ENCODE peak calls at places on chromosomes 6 and 20, in six cellular contexts. D is aorta, N is IMR-90, V is ascending aorta, J is AG04450, U is RWPE2. F is an unnamed sample.
A peak's percentile ranks its signal among the peaks of the same experiment; 100 is the strongest.

GRCh38 chr6:136163260-136163659 is 86.9 kb downstream of the MTFR2 start:
- DNase-seq in U (no peak), N (no peak), J (no peak), V (no peak), D (no peak), F (no peak)

GRCh38 chr6:129606664-129607063 is 103.3 kb downstream of the ARHGAP18 start:
- DNase-seq in U (no peak), N (peak; percentile 75), J (no peak), D (no peak), V (no peak), F (no peak)

GRCh38 chr20:4555188-4555893 is 166.4 kb upstream of the PRND start:
- DNase-seq in N (peak; percentile 92), V (no peak), U (no peak), J (peak; percentile 58), D (no peak), F (peak; percentile 73)

GRCh38 chr6:159079367-159079766 is 34.6 kb upstream of the TAGAP start:
- DNase-seq in J (no peak), U (no peak), N (no peak), V (no peak), D (no peak), F (peak; percentile 55)

GRCh38 chr6:5936140-5936539 is 70.6 kb downstream of the NRN1 start:
- DNase-seq in J (no peak), U (no peak), V (no peak), D (no peak), N (no peak), F (peak; percentile 52)

GRCh38 chr20:43727980-43728590 is 1.3 kb upstream of the GTSF1L start:
- DNase-seq in J (no peak), V (no peak), D (no peak), N (peak; percentile 12), U (no peak), F (no peak)

GRCh38 chr6:36580184-36580526 is 14.0 kb upstream of the SRSF3 start:
- DNase-seq in J (no peak), U (no peak), N (no peak), D (no peak), V (no peak), F (no peak)

GRCh38 chr6:35048631-35049083 is 92.5 kb downstream of the TCP11 start:
- DNase-seq in V (no peak), D (no peak), N (peak; percentile 94), J (peak; percentile 61), U (no peak), F (no peak)

GRCh38 chr6:3722785-3723184 is 28.7 kb downstream of the PXDC1 start:
- DNase-seq in J (no peak), V (no peak), N (no peak), D (no peak), U (no peak), F (no peak)

GRCh38 chr20:1500496-1500895 is 9.3 kb upstream of the SIRPB2 start:
- DNase-seq in V (no peak), N (no peak), D (no peak), U (no peak), J (no peak), F (no peak)

GRCh38 chr6:15623282-15624116 is 39.3 kb downstream of the DTNBP1 start:
- DNase-seq in D (no peak), J (no peak), V (no peak), U (no peak), N (peak; percentile 43), F (peak; percentile 20)

GRCh38 chr6:169456840-169457239 is 203.2 kb upstream of the THBS2 start:
- DNase-seq in D (no peak), N (no peak), V (no peak), J (no peak), U (no peak), F (no peak)

GRCh38 chr6:129717287-129717686 is 7.3 kb upstream of the ARHGAP18 start:
- DNase-seq in V (no peak), D (no peak), U (no peak), N (peak; percentile 69), J (no peak), F (peak; percentile 40)

GRCh38 chr6:1136415-1136774 is 175.5 kb upstream of the FOXQ1 start:
- DNase-seq in J (peak; percentile 36), U (no peak), D (no peak), N (peak; percentile 86), V (no peak), F (no peak)

GRCh38 chr20:55514498-55514897 is 490.8 kb downstream of the CBLN4 start:
- DNase-seq in V (no peak), J (no peak), D (no peak), N (no peak), U (peak; percentile 93), F (no peak)

GRCh38 chr6:82906489-82906888 is 159.2 kb downstream of the UBE3D start:
- DNase-seq in D (no peak), N (peak; percentile 50), J (peak; percentile 20), V (no peak), U (no peak), F (no peak)

GRCh38 chr20:8401491-8401890 is 269.4 kb downstream of the PLCB1 start:
- DNase-seq in J (no peak), V (no peak), D (no peak), N (peak; percentile 44), U (no peak), F (no peak)

GRCh38 chr20:36773123-36773547 is 428 bp downstream of the DSN1 start:
- DNase-seq in V (no peak), J (no peak), N (no peak), D (no peak), U (no peak), F (no peak)

GRCh38 chr20:63746766-63747315 is 7.3 kb downstream of the SLC2A4RG start:
- DNase-seq in D (peak; percentile 70), V (no peak), U (peak; percentile 89), N (no peak), J (no peak), F (peak; percentile 42)

GRCh38 chr20:40744072-40744471 is 55.0 kb upstream of the MAFB start:
- DNase-seq in N (no peak), V (no peak), J (no peak), D (no peak), U (peak; percentile 68), F (no peak)

GRCh38 chr6:152642578-152643375 is 5.6 kb upstream of the SYNE1 start:
- DNase-seq in N (peak; percentile 55), V (no peak), J (no peak), U (peak; percentile 52), D (no peak), F (peak; percentile 6)

GRCh38 chr6:53044071-53044470 is 21.1 kb upstream of the FBXO9 start:
- DNase-seq in N (peak; percentile 72), D (no peak), U (no peak), V (no peak), J (no peak), F (peak; percentile 56)

GRCh38 chr6:52015953-52016352 is 71.5 kb downstream of the PKHD1 start:
- DNase-seq in J (no peak), V (no peak), U (no peak), N (no peak), D (no peak), F (no peak)

GRCh38 chr6:105199711-105200110 is 19.9 kb upstream of the POPDC3 start:
- DNase-seq in D (no peak), V (no peak), J (no peak), U (no peak), N (no peak), F (no peak)

GRCh38 chr6:155013457-155013876 is 18.4 kb downstream of the TIAM2 start:
- DNase-seq in V (peak; percentile 24), J (no peak), U (no peak), N (peak; percentile 24), D (no peak), F (no peak)

GRCh38 chr6:134826889-134827737 is 122.8 kb downstream of the ALDH8A1 start:
- DNase-seq in J (peak; percentile 50), V (peak; percentile 92), N (peak; percentile 81), D (peak; percentile 91), U (peak; percentile 66), F (no peak)

GRCh38 chr6:87702589-87702945 is 534 bp upstream of the AKIRIN2 start:
- DNase-seq in N (peak; percentile 76), V (no peak), D (no peak), U (no peak), J (no peak), F (no peak)

GRCh38 chr6:157879873-157880254 is 56.8 kb downstream of the SNX9 start:
- DNase-seq in D (no peak), U (no peak), V (no peak), N (no peak), J (no peak), F (no peak)
- H3K27ac ChIP-seq in D (no peak overlapping the region), U (no peak overlapping the region), V (no peak overlapping the region), N (no peak overlapping the region), J (no peak overlapping the region), F (no peak overlapping the region)

DNA sequence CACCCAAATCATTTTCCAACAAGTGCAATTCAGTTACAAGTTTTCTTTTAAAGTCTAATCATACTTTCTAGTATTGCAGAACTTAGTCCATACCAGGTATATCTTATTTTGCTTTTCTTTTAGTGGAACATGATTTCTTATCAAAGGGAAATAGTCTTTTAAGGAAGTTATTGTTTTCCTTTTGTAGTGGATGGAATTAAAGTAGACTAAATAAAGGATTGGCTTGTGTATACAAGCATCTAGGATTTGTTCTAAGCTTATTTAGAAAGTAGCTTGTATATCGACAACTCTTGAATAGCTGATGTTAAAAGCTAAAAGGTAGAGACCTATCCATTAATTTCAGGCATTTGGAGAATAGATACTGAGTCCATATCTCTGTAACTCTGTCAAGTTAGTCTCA is 14.8 kb downstream of the DCBLD1 start:
- DNase-seq in N (no peak), V (no peak), J (no peak), D (no peak), U (no peak), F (peak; percentile 44)
- H3K27ac ChIP-seq in N (peak overlapping the region; percentile 66), V (no peak overlapping the region), J (no peak overlapping the region), D (no peak overlapping the region), U (peak overlapping the region; percentile 95), F (peak overlapping the region; percentile 60)

GRCh38 chr6:106705156-106705555 is 75.8 kb downstream of the QRSL1 start:
- DNase-seq in V (no peak), N (no peak), D (no peak), J (no peak), U (no peak), F (no peak)

GRCh38 chr6:106704327-106704726 is 74.9 kb downstream of the QRSL1 start:
- DNase-seq in J (no peak), D (no peak), N (no peak), V (no peak), U (no peak), F (no peak)

GRCh38 chr6:106702451-106703110 is 73.2 kb downstream of the QRSL1 start:
- DNase-seq in N (no peak), U (no peak), J (no peak), V (no peak), D (no peak), F (no peak)

GRCh38 chr6:106700581-106700980 is 71.2 kb downstream of the QRSL1 start:
- DNase-seq in N (no peak), D (no peak), U (no peak), V (no peak), J (no peak), F (no peak)

GRCh38 chr6:106702046-106702445 is 72.7 kb downstream of the QRSL1 start:
- DNase-seq in J (no peak), V (no peak), U (no peak), D (no peak), N (no peak), F (no peak)
- H3K27ac ChIP-seq in J (no peak overlapping the region), V (no peak overlapping the region), U (no peak overlapping the region), D (no peak overlapping the region), N (no peak overlapping the region), F (no peak overlapping the region)

DNA sequence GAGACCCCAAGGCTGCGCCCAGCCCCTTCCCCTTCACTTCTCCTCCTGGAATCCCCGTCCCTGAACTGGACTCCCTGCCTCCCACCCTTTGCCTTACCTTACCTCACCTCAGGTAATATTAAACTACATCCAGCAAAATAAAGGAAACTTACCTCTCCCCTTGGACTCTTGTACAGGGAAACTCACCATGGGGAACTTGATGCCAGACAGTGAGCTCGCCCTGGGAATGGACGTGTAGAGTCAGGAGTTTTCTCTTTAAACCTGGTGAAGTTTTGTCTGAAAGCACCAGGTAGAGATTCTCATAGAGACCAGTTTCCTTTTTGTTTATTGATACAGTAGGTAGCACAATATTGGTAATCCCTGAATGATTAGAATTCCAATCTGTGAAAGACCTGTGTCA is 539 bp upstream of the HLA-C start:
- DNase-seq in V (no peak), N (no peak), D (no peak), U (no peak), J (no peak), F (no peak)
- H3K27ac ChIP-seq in V (peak overlapping the region; percentile 99), N (no peak overlapping the region), D (no peak overlapping the region), U (no peak overlapping the region), J (no peak overlapping the region), F (peak overlapping the region; percentile 96)

F was measured in SJSA1.